ENCODE peak calls at places on chromosomes 3 and 15, in nine cellular contexts. P, V, Y, E, C, I, D, F and K are unnamed samples.

GRCh38 chr3:76570436-76571057 is 469.4 kb upstream of the ROBO2 start:
- DNase-seq in P (peak), V (no peak), Y (no peak), E (no peak), C (no peak), I (no peak), D (no peak), F (peak), K (no peak)

GRCh38 chr3:43223670-43224364 is 62.5 kb upstream of the SNRK start:
- DNase-seq in P (no peak), V (no peak), Y (no peak), E (no peak), C (no peak), I (no peak), D (no peak), F (no peak), K (no peak)

GRCh38 chr3:197595470-197596185 is 39.9 kb upstream of the BDH1 start:
- DNase-seq in P (no peak), V (peak), Y (no peak), E (no peak), C (no peak), I (no peak), D (no peak), F (no peak), K (no peak)

GRCh38 chr3:195258449-195259145 is 12.4 kb downstream of the XXYLT1 start:
- DNase-seq in P (no peak), V (no peak), Y (no peak), E (no peak), C (no peak), I (no peak), D (no peak), F (no peak), K (no peak)

GRCh38 chr3:194082596-194083220 is 53.2 kb upstream of the HES1 start:
- DNase-seq in P (no peak), V (no peak), Y (no peak), E (no peak), C (peak), I (no peak), D (no peak), F (no peak), K (peak)

GRCh38 chr3:13623101-13623654 is 74.3 kb downstream of the FBLN2 start:
- DNase-seq in P (no peak), V (no peak), Y (no peak), E (no peak), C (no peak), I (no peak), D (peak), F (no peak), K (no peak)

GRCh38 chr3:72628065-72628464 is 220.2 kb downstream of the SHQ1 start:
- DNase-seq in P (no peak), V (no peak), Y (no peak), E (no peak), C (no peak), I (no peak), D (no peak), F (no peak), K (no peak)

GRCh38 chr15:99683000-99683670 is 50.1 kb downstream of the LYSMD4 start:
- DNase-seq in P (no peak), V (no peak), Y (no peak), E (no peak), C (no peak), I (no peak), D (peak), F (no peak), K (no peak)

GRCh38 chr3:170802164-170803151 is 67.5 kb downstream of the RPL22L1 start:
- DNase-seq in P (peak), V (peak), Y (peak), E (no peak), C (no peak), I (no peak), D (peak), F (peak), K (peak)

GRCh38 chr3:177731644-177732268 is 534.5 kb upstream of the TBL1XR1 start:
- DNase-seq in P (no peak), V (peak), Y (peak), E (no peak), C (no peak), I (no peak), D (peak), F (no peak), K (no peak)

GRCh38 chr3:50340404-50341329 is at the start of gene RASSF1:
- DNase-seq in P (no peak), V (no peak), Y (no peak), E (peak), C (peak), I (peak), D (no peak), F (peak), K (peak)

GRCh38 chr3:13145131-13145825 is 72.0 kb upstream of the IQSEC1 start:
- DNase-seq in P (no peak), V (no peak), Y (no peak), E (no peak), C (no peak), I (no peak), D (no peak), F (no peak), K (no peak)

GRCh38 chr3:192916455-192917257 is 1.0 kb downstream of the MB21D2 start:
- DNase-seq in P (no peak), V (no peak), Y (no peak), E (peak), C (peak), I (no peak), D (no peak), F (peak), K (peak)

GRCh38 chr15:81400640-81401236 is 26.7 kb upstream of the TMC3 start:
- DNase-seq in P (peak), V (peak), Y (peak), E (no peak), C (no peak), I (no peak), D (peak), F (peak), K (no peak)

GRCh38 chr15:68368731-68369435 is 63.1 kb downstream of the ITGA11 start:
- DNase-seq in P (no peak), V (no peak), Y (no peak), E (no peak), C (no peak), I (no peak), D (no peak), F (no peak), K (no peak)

GRCh38 chr3:160226026-160226739 is 961 bp downstream of the C3orf80 start:
- DNase-seq in P (no peak), V (no peak), Y (no peak), E (peak), C (peak), I (no peak), D (no peak), F (peak), K (no peak)

GRCh38 chr15:63389902-63390301 is 8.3 kb upstream of the CA12 start:
- DNase-seq in P (no peak), V (no peak), Y (no peak), E (no peak), C (peak), I (no peak), D (no peak), F (no peak), K (peak)

GRCh38 chr3:9797196-9797945 is 4.5 kb downstream of the ARPC4 start:
- DNase-seq in P (no peak), V (no peak), Y (no peak), E (no peak), C (no peak), I (no peak), D (no peak), F (no peak), K (no peak)

GRCh38 chr3:185270262-185270955 is 16.6 kb upstream of the EHHADH start:
- DNase-seq in P (no peak), V (no peak), Y (no peak), E (no peak), C (no peak), I (no peak), D (no peak), F (peak), K (no peak)

GRCh38 chr3:38153986-38154608 is 11.2 kb upstream of the OXSR1 start:
- DNase-seq in P (no peak), V (peak), Y (peak), E (no peak), C (no peak), I (no peak), D (no peak), F (peak), K (no peak)

GRCh38 chr3:182382112-182382857 is 411.0 kb upstream of the ATP11B start:
- DNase-seq in P (no peak), V (no peak), Y (no peak), E (no peak), C (no peak), I (no peak), D (no peak), F (no peak), K (no peak)

GRCh38 chr3:186971578-186971977 is 41.3 kb downstream of the ST6GAL1 start:
- DNase-seq in P (no peak), V (no peak), Y (no peak), E (no peak), C (no peak), I (no peak), D (no peak), F (no peak), K (no peak)

GRCh38 chr3:124860599-124860998 is 26.6 kb downstream of the ITGB5 start:
- DNase-seq in P (peak), V (peak), Y (peak), E (no peak), C (peak), I (no peak), D (peak), F (peak), K (peak)

GRCh38 chr3:187291512-187292132 is at the start of gene MASP1:
- DNase-seq in P (no peak), V (no peak), Y (no peak), E (no peak), C (peak), I (no peak), D (no peak), F (peak), K (peak)

GRCh38 chr3:41580274-41580959 is 381.1 kb downstream of the CTNNB1 start:
- DNase-seq in P (no peak), V (no peak), Y (no peak), E (no peak), C (no peak), I (no peak), D (no peak), F (no peak), K (no peak)

GRCh38 chr15:63077952-63078351 is 35.4 kb downstream of the TPM1 start:
- DNase-seq in P (no peak), V (no peak), Y (no peak), E (no peak), C (no peak), I (no peak), D (no peak), F (no peak), K (no peak)

GRCh38 chr15:95291878-95292472 is 1038.5 kb upstream of the NR2F2 start:
- DNase-seq in P (peak), V (no peak), Y (no peak), E (no peak), C (no peak), I (no peak), D (peak), F (no peak), K (no peak)